ENCODE peak calls at places on chromosomes 11 and 22, in nine cellular contexts. One of them, this sample, is unnamed.

GRCh38 chr22:47294222-47294532 is 531.7 kb downstream of the TBC1D22A start:
- DNase-seq in A549: no peak
- DNase-seq in adrenal gland: no peak
- DNase-seq in endothelial cell: no peak
- DNase-seq in astrocyte of the spinal cord: peak
- DNase-seq in GM20000: no peak
- DNase-seq in heart left ventricle: no peak
- DNase-seq in GM13977: no peak
- DNase-seq in cardiac muscle cell: no peak
- DNase-seq in this sample: no peak

GRCh38 chr11:9001736-9002135 is 2.1 kb downstream of the NRIP3 start:
- DNase-seq in A549: no peak
- DNase-seq in adrenal gland: peak
- DNase-seq in endothelial cell: no peak
- DNase-seq in astrocyte of the spinal cord: peak
- DNase-seq in GM20000: no peak
- DNase-seq in heart left ventricle: no peak
- DNase-seq in GM13977: no peak
- DNase-seq in cardiac muscle cell: no peak
- DNase-seq in this sample: no peak

GRCh38 chr22:34150023-34150422 is 229.7 kb upstream of the LARGE1 start:
- DNase-seq in A549: no peak
- DNase-seq in adrenal gland: no peak
- DNase-seq in endothelial cell: no peak
- DNase-seq in astrocyte of the spinal cord: no peak
- DNase-seq in GM20000: no peak
- DNase-seq in heart left ventricle: no peak
- DNase-seq in GM13977: no peak
- DNase-seq in cardiac muscle cell: no peak
- DNase-seq in this sample: no peak

GRCh38 chr22:19039796-19040580 is 82.2 kb downstream of the DGCR2 start:
- DNase-seq in A549: no peak
- DNase-seq in adrenal gland: no peak
- DNase-seq in endothelial cell: no peak
- DNase-seq in astrocyte of the spinal cord: no peak
- DNase-seq in GM20000: no peak
- DNase-seq in heart left ventricle: no peak
- DNase-seq in GM13977: no peak
- DNase-seq in cardiac muscle cell: no peak
- DNase-seq in this sample: no peak

GRCh38 chr22:48146426-48146825 is 1384.0 kb downstream of the TBC1D22A start:
- DNase-seq in A549: no peak
- DNase-seq in adrenal gland: no peak
- DNase-seq in endothelial cell: no peak
- DNase-seq in astrocyte of the spinal cord: no peak
- DNase-seq in GM20000: no peak
- DNase-seq in heart left ventricle: no peak
- DNase-seq in GM13977: no peak
- DNase-seq in cardiac muscle cell: no peak
- DNase-seq in this sample: no peak

GRCh38 chr11:116357769-116358544 is 414.8 kb downstream of the BUD13 start:
- DNase-seq in A549: no peak
- DNase-seq in adrenal gland: no peak
- DNase-seq in endothelial cell: peak
- DNase-seq in astrocyte of the spinal cord: no peak
- DNase-seq in GM20000: no peak
- DNase-seq in heart left ventricle: no peak
- DNase-seq in GM13977: no peak
- DNase-seq in cardiac muscle cell: peak
- DNase-seq in this sample: peak

GRCh38 chr11:121802542-121802941 is 313.5 kb downstream of the BLID start:
- DNase-seq in A549: no peak
- DNase-seq in adrenal gland: no peak
- DNase-seq in endothelial cell: no peak
- DNase-seq in astrocyte of the spinal cord: no peak
- DNase-seq in GM20000: no peak
- DNase-seq in heart left ventricle: peak
- DNase-seq in GM13977: no peak
- DNase-seq in cardiac muscle cell: no peak
- DNase-seq in this sample: no peak

GRCh38 chr11:18618341-18619025 is 15.7 kb downstream of the SPTY2D1 start:
- DNase-seq in A549: no peak
- DNase-seq in adrenal gland: no peak
- DNase-seq in endothelial cell: no peak
- DNase-seq in astrocyte of the spinal cord: peak
- DNase-seq in GM20000: no peak
- DNase-seq in heart left ventricle: no peak
- DNase-seq in GM13977: no peak
- DNase-seq in cardiac muscle cell: no peak
- DNase-seq in this sample: no peak

GRCh38 chr22:21082248-21082647 is 36.5 kb downstream of the LRRC74B start:
- DNase-seq in A549: no peak
- DNase-seq in adrenal gland: no peak
- DNase-seq in endothelial cell: no peak
- DNase-seq in astrocyte of the spinal cord: no peak
- DNase-seq in GM20000: no peak
- DNase-seq in heart left ventricle: no peak
- DNase-seq in GM13977: no peak
- DNase-seq in cardiac muscle cell: no peak
- DNase-seq in this sample: no peak

GRCh38 chr11:80280737-80281136 is 839.9 kb upstream of the TENM4 start:
- DNase-seq in A549: no peak
- DNase-seq in adrenal gland: no peak
- DNase-seq in endothelial cell: no peak
- DNase-seq in astrocyte of the spinal cord: no peak
- DNase-seq in GM20000: no peak
- DNase-seq in heart left ventricle: no peak
- DNase-seq in GM13977: no peak
- DNase-seq in cardiac muscle cell: no peak
- DNase-seq in this sample: no peak

DNA sequence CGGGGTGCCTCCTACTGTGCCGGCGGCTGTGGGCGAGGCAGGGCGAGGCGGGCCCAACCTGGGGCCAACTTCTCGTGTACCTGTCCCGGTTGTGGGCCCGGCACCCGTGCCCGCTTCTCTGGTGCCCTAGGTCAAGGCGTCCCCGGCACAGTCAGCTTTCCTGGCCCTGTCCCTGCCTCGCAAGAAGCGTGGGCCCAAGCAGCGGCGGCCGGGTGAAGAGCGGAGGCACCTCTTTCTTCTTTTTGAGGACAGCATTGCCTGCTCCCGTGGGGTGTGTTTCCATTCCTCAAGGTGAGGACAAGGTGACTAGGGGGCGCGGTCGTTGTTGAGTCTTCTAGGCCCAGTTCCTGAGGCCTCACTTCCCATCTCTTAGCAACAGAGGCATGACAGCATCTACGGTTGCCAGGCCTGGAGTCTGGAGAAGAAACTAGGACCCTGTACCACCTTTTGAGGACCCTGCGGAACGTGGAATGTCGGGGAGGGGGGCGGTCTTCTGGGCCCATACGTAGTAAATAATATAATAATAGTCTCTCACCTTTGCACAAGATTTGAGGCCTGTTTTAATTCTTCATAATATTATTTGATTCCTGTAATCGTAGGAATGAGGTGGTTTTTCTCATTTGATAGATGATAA is 418 bp downstream of the ACO2 start:
- DNase-seq in A549: no peak
- DNase-seq in adrenal gland: no peak
- DNase-seq in endothelial cell: no peak
- DNase-seq in astrocyte of the spinal cord: no peak
- DNase-seq in GM20000: no peak
- DNase-seq in heart left ventricle: peak
- DNase-seq in GM13977: no peak
- DNase-seq in cardiac muscle cell: no peak
- DNase-seq in this sample: no peak
- TF ChIP-seq CTCF in A549: no peak
- TF ChIP-seq CTCF in adrenal gland: no peak
- TF ChIP-seq CTCF in endothelial cell: no peak
- TF ChIP-seq CTCF in astrocyte of the spinal cord: no peak
- TF ChIP-seq CTCF in GM20000: no peak
- TF ChIP-seq CTCF in heart left ventricle: no peak
- TF ChIP-seq CTCF in GM13977: no peak
- TF ChIP-seq CTCF in cardiac muscle cell: no peak
- TF ChIP-seq CTCF in this sample: no peak

GRCh38 chr11:70928854-70929598 is 323.4 kb downstream of the SHANK2 start:
- DNase-seq in A549: no peak
- DNase-seq in adrenal gland: no peak
- DNase-seq in endothelial cell: no peak
- DNase-seq in astrocyte of the spinal cord: no peak
- DNase-seq in GM20000: no peak
- DNase-seq in heart left ventricle: no peak
- DNase-seq in GM13977: no peak
- DNase-seq in cardiac muscle cell: no peak
- DNase-seq in this sample: no peak
- TF ChIP-seq CTCF in A549: no peak
- TF ChIP-seq CTCF in adrenal gland: no peak
- TF ChIP-seq CTCF in endothelial cell: no peak
- TF ChIP-seq CTCF in astrocyte of the spinal cord: no peak
- TF ChIP-seq CTCF in GM20000: no peak
- TF ChIP-seq CTCF in heart left ventricle: no peak
- TF ChIP-seq CTCF in GM13977: no peak
- TF ChIP-seq CTCF in cardiac muscle cell: no peak
- TF ChIP-seq CTCF in this sample: no peak

GRCh38 chr22:45254789-45255261 is 14.1 kb upstream of the KIAA0930 start:
- DNase-seq in A549: no peak
- DNase-seq in adrenal gland: no peak
- DNase-seq in endothelial cell: no peak
- DNase-seq in astrocyte of the spinal cord: no peak
- DNase-seq in GM20000: peak
- DNase-seq in heart left ventricle: no peak
- DNase-seq in GM13977: no peak
- DNase-seq in cardiac muscle cell: no peak
- DNase-seq in this sample: no peak
- TF ChIP-seq CTCF in A549: no peak
- TF ChIP-seq CTCF in adrenal gland: no peak
- TF ChIP-seq CTCF in endothelial cell: no peak
- TF ChIP-seq CTCF in astrocyte of the spinal cord: no peak
- TF ChIP-seq CTCF in GM20000: no peak
- TF ChIP-seq CTCF in heart left ventricle: no peak
- TF ChIP-seq CTCF in GM13977: no peak
- TF ChIP-seq CTCF in cardiac muscle cell: no peak
- TF ChIP-seq CTCF in this sample: no peak

GRCh38 chr11:118927554-118928107 is 1.9 kb upstream of the BCL9L start:
- DNase-seq in A549: no peak
- DNase-seq in adrenal gland: no peak
- DNase-seq in endothelial cell: no peak
- DNase-seq in astrocyte of the spinal cord: no peak
- DNase-seq in GM20000: no peak
- DNase-seq in heart left ventricle: no peak
- DNase-seq in GM13977: no peak
- DNase-seq in cardiac muscle cell: no peak
- DNase-seq in this sample: no peak

GRCh38 chr11:118930152-118930712 is 4.5 kb upstream of the BCL9L start:
- DNase-seq in A549: no peak
- DNase-seq in adrenal gland: peak
- DNase-seq in endothelial cell: peak
- DNase-seq in astrocyte of the spinal cord: peak
- DNase-seq in GM20000: peak
- DNase-seq in heart left ventricle: peak
- DNase-seq in GM13977: peak
- DNase-seq in cardiac muscle cell: peak
- DNase-seq in this sample: peak

GRCh38 chr11:118929496-118930151 is 3.9 kb upstream of the BCL9L start:
- DNase-seq in A549: peak
- DNase-seq in adrenal gland: peak
- DNase-seq in endothelial cell: peak
- DNase-seq in astrocyte of the spinal cord: peak
- DNase-seq in GM20000: peak
- DNase-seq in heart left ventricle: peak
- DNase-seq in GM13977: peak
- DNase-seq in cardiac muscle cell: peak
- DNase-seq in this sample: peak

GRCh38 chr11:118928870-118929495 is 3.3 kb upstream of the BCL9L start:
- DNase-seq in A549: no peak
- DNase-seq in adrenal gland: peak
- DNase-seq in endothelial cell: peak
- DNase-seq in astrocyte of the spinal cord: peak
- DNase-seq in GM20000: no peak
- DNase-seq in heart left ventricle: peak
- DNase-seq in GM13977: no peak
- DNase-seq in cardiac muscle cell: peak
- DNase-seq in this sample: peak

GRCh38 chr11:118928108-118928869 is 2.6 kb upstream of the BCL9L start:
- DNase-seq in A549: peak
- DNase-seq in adrenal gland: peak
- DNase-seq in endothelial cell: peak
- DNase-seq in astrocyte of the spinal cord: peak
- DNase-seq in GM20000: peak
- DNase-seq in heart left ventricle: peak
- DNase-seq in GM13977: peak
- DNase-seq in cardiac muscle cell: peak
- DNase-seq in this sample: peak
- TF ChIP-seq CTCF in A549: peak
- TF ChIP-seq CTCF in adrenal gland: peak
- TF ChIP-seq CTCF in endothelial cell: peak
- TF ChIP-seq CTCF in astrocyte of the spinal cord: peak
- TF ChIP-seq CTCF in GM20000: peak
- TF ChIP-seq CTCF in heart left ventricle: peak
- TF ChIP-seq CTCF in GM13977: peak
- TF ChIP-seq CTCF in cardiac muscle cell: peak
- TF ChIP-seq CTCF in this sample: peak

GRCh38 chr11:82864268-82864667 is 36.0 kb downstream of the PRCP start:
- DNase-seq in A549: peak
- DNase-seq in adrenal gland: peak
- DNase-seq in endothelial cell: peak
- DNase-seq in astrocyte of the spinal cord: peak
- DNase-seq in GM20000: peak
- DNase-seq in heart left ventricle: peak
- DNase-seq in GM13977: peak
- DNase-seq in cardiac muscle cell: peak
- DNase-seq in this sample: no peak
- TF ChIP-seq CTCF in A549: peak
- TF ChIP-seq CTCF in adrenal gland: peak
- TF ChIP-seq CTCF in endothelial cell: peak
- TF ChIP-seq CTCF in astrocyte of the spinal cord: peak
- TF ChIP-seq CTCF in GM20000: peak
- TF ChIP-seq CTCF in heart left ventricle: peak
- TF ChIP-seq CTCF in GM13977: peak
- TF ChIP-seq CTCF in cardiac muscle cell: peak
- TF ChIP-seq CTCF in this sample: no peak

GRCh38 chr11:22169833-22170232 is 23.1 kb upstream of the ANO5 start:
- DNase-seq in A549: no peak
- DNase-seq in adrenal gland: no peak
- DNase-seq in endothelial cell: no peak
- DNase-seq in astrocyte of the spinal cord: no peak
- DNase-seq in GM20000: no peak
- DNase-seq in heart left ventricle: no peak
- DNase-seq in GM13977: no peak
- DNase-seq in cardiac muscle cell: no peak
- DNase-seq in this sample: no peak
- TF ChIP-seq CTCF in A549: peak
- TF ChIP-seq CTCF in adrenal gland: peak
- TF ChIP-seq CTCF in endothelial cell: peak
- TF ChIP-seq CTCF in astrocyte of the spinal cord: peak
- TF ChIP-seq CTCF in GM20000: no peak
- TF ChIP-seq CTCF in heart left ventricle: peak
- TF ChIP-seq CTCF in GM13977: peak
- TF ChIP-seq CTCF in cardiac muscle cell: peak
- TF ChIP-seq CTCF in this sample: peak

This sample was measured in mesothelial cell of epicardium.